ENCODE peak calls at places on chromosome 21, in five cellular contexts. One of them, this sample, is unnamed.
A peak's percentile ranks its signal among the peaks of the same experiment; 100 is the strongest.

GRCh38 chr21:22490044-22490443 is 1491.8 kb downstream of the NCAM2 start:
- DNase-seq in tibial nerve: no peak
- DNase-seq in GM12878: no peak
- DNase-seq in endothelial cell of umbilical vein: no peak
- DNase-seq in PC-3: peak; percentile 52
- DNase-seq in this sample: no peak

GRCh38 chr21:37405629-37406028 is 39.1 kb downstream of the DYRK1A start:
- DNase-seq in tibial nerve: no peak
- DNase-seq in GM12878: no peak
- DNase-seq in endothelial cell of umbilical vein: no peak
- DNase-seq in PC-3: no peak
- DNase-seq in this sample: no peak

GRCh38 chr21:33949516-33950424 is 34.2 kb upstream of the ATP5PO start:
- DNase-seq in tibial nerve: no peak
- DNase-seq in GM12878: peak; percentile 76
- DNase-seq in endothelial cell of umbilical vein: no peak
- DNase-seq in PC-3: no peak
- DNase-seq in this sample: no peak

GRCh38 chr21:20463362-20463761 is 534.8 kb upstream of the NCAM2 start:
- DNase-seq in tibial nerve: no peak
- DNase-seq in GM12878: no peak
- DNase-seq in endothelial cell of umbilical vein: no peak
- DNase-seq in PC-3: no peak
- DNase-seq in this sample: no peak

GRCh38 chr21:32958288-32958992 is 67.3 kb upstream of the OLIG2 start:
- DNase-seq in tibial nerve: no peak
- DNase-seq in GM12878: no peak
- DNase-seq in endothelial cell of umbilical vein: no peak
- DNase-seq in PC-3: peak; percentile 55
- DNase-seq in this sample: no peak

GRCh38 chr21:26845066-26845749 is at the start of gene ADAMTS1:
- DNase-seq in tibial nerve: peak; percentile 91
- DNase-seq in GM12878: no peak
- DNase-seq in endothelial cell of umbilical vein: peak; percentile 77
- DNase-seq in PC-3: peak; percentile 76
- DNase-seq in this sample: peak; percentile 50

GRCh38 chr21:31500071-31500470 is 156.0 kb upstream of the TIAM1 start:
- DNase-seq in tibial nerve: no peak
- DNase-seq in GM12878: no peak
- DNase-seq in endothelial cell of umbilical vein: no peak
- DNase-seq in PC-3: no peak
- DNase-seq in this sample: no peak

GRCh38 chr21:15472108-15472507 is 257.7 kb upstream of the USP25 start:
- DNase-seq in tibial nerve: no peak
- DNase-seq in GM12878: no peak
- DNase-seq in endothelial cell of umbilical vein: no peak
- DNase-seq in PC-3: no peak
- DNase-seq in this sample: no peak

GRCh38 chr21:17730782-17731181 is 88.4 kb downstream of the C21orf91 start:
- DNase-seq in tibial nerve: no peak
- DNase-seq in GM12878: no peak
- DNase-seq in endothelial cell of umbilical vein: peak; percentile 7
- DNase-seq in PC-3: peak; percentile 11
- DNase-seq in this sample: no peak

GRCh38 chr21:25708467-25709065 is 26.1 kb downstream of the ATP5PF start:
- DNase-seq in tibial nerve: peak; percentile 16
- DNase-seq in GM12878: no peak
- DNase-seq in endothelial cell of umbilical vein: peak; percentile 56
- DNase-seq in PC-3: peak; percentile 65
- DNase-seq in this sample: peak; percentile 33

GRCh38 chr21:35028451-35028757 is 20.7 kb downstream of the RUNX1 start:
- DNase-seq in tibial nerve: no peak
- DNase-seq in GM12878: no peak
- DNase-seq in endothelial cell of umbilical vein: no peak
- DNase-seq in PC-3: no peak
- DNase-seq in this sample: no peak
- TF ChIP-seq CTCF in tibial nerve: no peak
- TF ChIP-seq CTCF in GM12878: no peak
- TF ChIP-seq CTCF in endothelial cell of umbilical vein: no peak
- TF ChIP-seq CTCF in PC-3: no peak
- TF ChIP-seq CTCF in this sample: no peak

GRCh38 chr21:45486443-45487160 is 55.6 kb downstream of the SLC19A1 start:
- DNase-seq in tibial nerve: no peak
- DNase-seq in GM12878: no peak
- DNase-seq in endothelial cell of umbilical vein: no peak
- DNase-seq in PC-3: no peak
- DNase-seq in this sample: no peak
- H3K27ac ChIP-seq in tibial nerve: no peak overlapping the region
- H3K27ac ChIP-seq in GM12878: no peak overlapping the region
- H3K27ac ChIP-seq in endothelial cell of umbilical vein: no peak overlapping the region
- H3K27ac ChIP-seq in PC-3: no peak overlapping the region
- H3K27ac ChIP-seq in this sample: no peak overlapping the region

GRCh38 chr21:39911286-39911685 is 44.0 kb downstream of the PCP4 start:
- DNase-seq in tibial nerve: no peak
- DNase-seq in GM12878: no peak
- DNase-seq in endothelial cell of umbilical vein: no peak
- DNase-seq in PC-3: peak; percentile 12
- DNase-seq in this sample: no peak
- TF ChIP-seq CTCF in tibial nerve: no peak
- TF ChIP-seq CTCF in GM12878: no peak
- TF ChIP-seq CTCF in endothelial cell of umbilical vein: no peak
- TF ChIP-seq CTCF in PC-3: peak; percentile 40
- TF ChIP-seq CTCF in this sample: no peak

GRCh38 chr21:44876849-44877575 is 3.5 kb upstream of the PTTG1IP start:
- DNase-seq in tibial nerve: no peak
- DNase-seq in GM12878: no peak
- DNase-seq in endothelial cell of umbilical vein: no peak
- DNase-seq in PC-3: no peak
- DNase-seq in this sample: no peak
- H3K27ac ChIP-seq in tibial nerve: no peak overlapping the region
- H3K27ac ChIP-seq in GM12878: no peak overlapping the region
- H3K27ac ChIP-seq in endothelial cell of umbilical vein: no peak overlapping the region
- H3K27ac ChIP-seq in PC-3: no peak overlapping the region
- H3K27ac ChIP-seq in this sample: no peak overlapping the region

GRCh38 chr21:39334611-39335010 is 14.3 kb downstream of the HMGN1 start:
- DNase-seq in tibial nerve: no peak
- DNase-seq in GM12878: no peak
- DNase-seq in endothelial cell of umbilical vein: no peak
- DNase-seq in PC-3: no peak
- DNase-seq in this sample: no peak
- TF ChIP-seq CTCF in tibial nerve: no peak
- TF ChIP-seq CTCF in GM12878: no peak
- TF ChIP-seq CTCF in endothelial cell of umbilical vein: no peak
- TF ChIP-seq CTCF in PC-3: no peak
- TF ChIP-seq CTCF in this sample: no peak

DNA sequence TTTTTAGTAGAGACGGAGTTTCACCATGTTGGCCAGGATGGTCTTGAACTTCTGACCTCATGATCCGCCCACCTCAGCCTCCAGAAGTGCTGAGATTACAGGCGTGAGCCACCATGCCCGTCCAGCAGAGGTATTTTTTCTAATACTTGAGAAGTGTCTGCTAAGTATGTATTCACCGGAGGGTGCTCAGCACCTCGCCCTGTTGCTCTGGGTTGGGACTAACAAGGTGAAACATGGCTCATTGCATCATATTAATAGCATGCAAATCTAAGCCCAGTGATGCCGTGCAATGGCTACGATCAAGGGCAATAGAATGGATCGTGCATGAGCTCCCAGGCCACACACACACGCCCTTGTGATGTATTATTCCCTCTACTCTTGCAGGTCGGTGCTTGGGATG is 68.7 kb downstream of the PDE9A start:
- DNase-seq in tibial nerve: no peak
- DNase-seq in GM12878: no peak
- DNase-seq in endothelial cell of umbilical vein: no peak
- DNase-seq in PC-3: no peak
- DNase-seq in this sample: no peak
- H3K27ac ChIP-seq in tibial nerve: no peak overlapping the region
- H3K27ac ChIP-seq in GM12878: no peak overlapping the region
- H3K27ac ChIP-seq in endothelial cell of umbilical vein: no peak overlapping the region
- H3K27ac ChIP-seq in PC-3: no peak overlapping the region
- H3K27ac ChIP-seq in this sample: no peak overlapping the region

This sample was measured in RWPE1.